ENCODE peak calls at places on chromosome 6, in seven cellular contexts. I is mesendoderm, Q is endodermal cell, K is stomach, X is cardiac muscle cell, F is K562, V is body of pancreas. G is an unnamed sample. For H3K4me1, the result is how much of the 10 kb centered on the place peaks cover.

GRCh38 chr6:12608016-12608860 is 108.3 kb upstream of the PHACTR1 start:
- DNase-seq in I (no peak), Q (no peak), K (no peak), X (peak), F (no peak), V (no peak), G (no peak)

GRCh38 chr6:139647001-139647400 is 272.6 kb upstream of the CITED2 start:
- DNase-seq in I (no peak), Q (no peak), K (no peak), X (peak), F (no peak), V (no peak), G (no peak)

GRCh38 chr6:6890400-6890858 is 217.3 kb upstream of the RREB1 start:
- DNase-seq in I (peak), Q (peak), K (peak), X (peak), F (peak), V (no peak), G (peak)

GRCh38 chr6:112429226-112429625 is 82.1 kb downstream of the RFPL4B start:
- DNase-seq in I (peak), Q (peak), K (no peak), X (peak), F (no peak), V (peak), G (peak)

GRCh38 chr6:100456178-100456880 is 8.4 kb downstream of the SIM1 start:
- DNase-seq in I (peak), Q (no peak), K (no peak), X (no peak), F (no peak), V (no peak), G (no peak)

GRCh38 chr6:98759459-98759858 is 74.9 kb upstream of the POU3F2 start:
- DNase-seq in I (no peak), Q (no peak), K (no peak), X (no peak), F (no peak), V (no peak), G (no peak)

GRCh38 chr6:38715016-38715809 is at the start of gene DNAH8:
- DNase-seq in I (no peak), Q (no peak), K (no peak), X (peak), F (no peak), V (no peak), G (no peak)

GRCh38 chr6:14046476-14047068 is 71.0 kb upstream of the CD83 start:
- DNase-seq in I (peak), Q (peak), K (peak), X (peak), F (peak), V (peak), G (peak)

GRCh38 chr6:114040871-114041270 is 69.9 kb upstream of the HDAC2 start:
- DNase-seq in I (no peak), Q (no peak), K (no peak), X (peak), F (no peak), V (no peak), G (no peak)

GRCh38 chr6:17519120-17519519 is 81.0 kb upstream of the FAM8A1 start:
- DNase-seq in I (no peak), Q (peak), K (no peak), X (no peak), F (no peak), V (no peak), G (no peak)

GRCh38 chr6:112640895-112641294 is 293.8 kb downstream of the RFPL4B start:
- DNase-seq in I (no peak), Q (no peak), K (no peak), X (no peak), F (no peak), V (no peak), G (no peak)

GRCh38 chr6:168865-169455 is 123.3 kb upstream of the DUSP22 start:
- DNase-seq in I (peak), Q (no peak), K (no peak), X (peak), F (no peak), V (no peak), G (peak)

GRCh38 chr6:45626087-45626891 is 248.6 kb upstream of the SUPT3H start:
- DNase-seq in I (no peak), Q (no peak), K (no peak), X (peak), F (no peak), V (no peak), G (no peak)

GRCh38 chr6:17454316-17455005 is 61.1 kb downstream of the CAP2 start:
- DNase-seq in I (peak), Q (no peak), K (no peak), X (peak), F (no peak), V (no peak), G (no peak)

GRCh38 chr6:81572020-81572419 is 180.5 kb downstream of the TENT5A start:
- DNase-seq in I (no peak), Q (no peak), K (no peak), X (no peak), F (no peak), V (no peak), G (no peak)

GRCh38 chr6:81575446-81575845 is 177.0 kb downstream of the TENT5A start:
- DNase-seq in I (no peak), Q (no peak), K (no peak), X (no peak), F (no peak), V (no peak), G (no peak)

GRCh38 chr6:81565071-81565470 is 187.4 kb downstream of the TENT5A start:
- DNase-seq in I (peak), Q (no peak), K (no peak), X (peak), F (no peak), V (no peak), G (no peak)

GRCh38 chr6:81568973-81569372 is 183.5 kb downstream of the TENT5A start:
- DNase-seq in I (no peak), Q (no peak), K (no peak), X (no peak), F (no peak), V (no peak), G (no peak)

DNA sequence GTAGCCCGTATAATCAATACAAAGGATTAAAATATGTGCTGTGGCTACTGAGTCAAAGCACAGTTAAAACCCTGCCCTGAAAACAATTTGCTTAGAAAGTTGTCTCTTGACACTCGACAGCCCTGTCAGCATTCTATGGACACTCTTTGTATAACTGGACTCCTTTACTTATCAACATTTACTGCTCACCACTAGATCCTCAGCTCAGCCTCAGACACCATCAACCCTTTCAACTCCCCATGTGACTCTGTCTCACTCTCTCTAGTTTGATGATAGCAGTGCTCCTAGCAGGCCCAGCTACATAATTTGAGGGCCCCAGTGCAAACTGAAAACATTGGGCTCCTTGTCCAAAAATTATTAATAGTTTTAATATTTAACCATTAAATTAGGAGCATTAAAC is 181.8 kb downstream of the TENT5A start:
- DNase-seq in I (no peak), Q (no peak), K (no peak), X (no peak), F (no peak), V (no peak), G (no peak)
- H3K4me1 ChIP-seq in I (under half), Q (under half), K (under half), X (under half), F (under half), V (under half), G (under half)

GRCh38 chr6:4776493-4776966 is 326 bp downstream of the CDYL start:
- DNase-seq in I (peak), Q (peak), K (no peak), X (no peak), F (peak), V (no peak), G (no peak)

GRCh38 chr6:4774715-4775590 is 1.3 kb upstream of the CDYL start:
- DNase-seq in I (peak), Q (no peak), K (no peak), X (peak), F (no peak), V (peak), G (peak)

GRCh38 chr6:4774296-4774695 is 1.9 kb upstream of the CDYL start:
- DNase-seq in I (peak), Q (peak), K (no peak), X (no peak), F (no peak), V (no peak), G (no peak)

GRCh38 chr6:4775591-4776492 is at the start of gene CDYL:
- DNase-seq in I (peak), Q (peak), K (peak), X (peak), F (peak), V (peak), G (peak)

GRCh38 chr6:4772750-4773149 is 3.5 kb upstream of the CDYL start:
- DNase-seq in I (peak), Q (peak), K (no peak), X (no peak), F (no peak), V (no peak), G (no peak)
- H3K4me3 ChIP-seq in I (peak), Q (no peak), K (no peak), X (no peak), F (no peak), V (no peak), G (no peak)

DNA sequence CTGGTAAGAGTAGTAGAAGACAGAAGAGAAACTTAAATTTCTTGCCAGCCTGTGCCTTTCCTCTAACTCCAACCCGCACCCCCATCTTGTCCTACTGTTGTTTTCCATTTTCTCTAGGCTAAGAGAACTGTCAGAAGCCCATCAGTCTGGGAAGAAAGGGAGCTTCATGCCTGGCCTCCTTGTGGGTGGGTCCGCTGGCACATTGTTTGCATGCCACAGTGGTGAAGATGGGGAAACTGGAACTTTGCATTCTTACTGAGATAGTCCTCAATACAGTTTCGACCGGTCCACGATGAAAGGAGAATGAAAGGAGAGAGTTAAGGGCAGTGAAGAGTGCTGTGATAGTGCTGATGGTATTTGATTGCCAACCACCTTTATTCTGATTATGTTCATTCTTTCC is 103.1 kb downstream of the TCP11 start:
- DNase-seq in I (peak), Q (no peak), K (no peak), X (no peak), F (no peak), V (no peak), G (no peak)
- H3K4me1 ChIP-seq in I (under half), Q (under half), K (half or more), X (under half), F (under half), V (under half), G (under half)

GRCh38 chr6:46923476-46923875 is 1.7 kb upstream of the ADGRF5 start:
- DNase-seq in I (no peak), Q (no peak), K (no peak), X (no peak), F (no peak), V (no peak), G (no peak)

GRCh38 chr6:46918830-46919229 is 2.9 kb downstream of the ADGRF5 start:
- DNase-seq in I (no peak), Q (no peak), K (no peak), X (no peak), F (no peak), V (no peak), G (no peak)

GRCh38 chr6:46917002-46917401 is 4.7 kb downstream of the ADGRF5 start:
- DNase-seq in I (no peak), Q (no peak), K (no peak), X (no peak), F (no peak), V (no peak), G (no peak)

GRCh38 chr6:46921731-46922130 is at the start of gene ADGRF5:
- DNase-seq in I (no peak), Q (no peak), K (no peak), X (no peak), F (no peak), V (no peak), G (no peak)

DNA sequence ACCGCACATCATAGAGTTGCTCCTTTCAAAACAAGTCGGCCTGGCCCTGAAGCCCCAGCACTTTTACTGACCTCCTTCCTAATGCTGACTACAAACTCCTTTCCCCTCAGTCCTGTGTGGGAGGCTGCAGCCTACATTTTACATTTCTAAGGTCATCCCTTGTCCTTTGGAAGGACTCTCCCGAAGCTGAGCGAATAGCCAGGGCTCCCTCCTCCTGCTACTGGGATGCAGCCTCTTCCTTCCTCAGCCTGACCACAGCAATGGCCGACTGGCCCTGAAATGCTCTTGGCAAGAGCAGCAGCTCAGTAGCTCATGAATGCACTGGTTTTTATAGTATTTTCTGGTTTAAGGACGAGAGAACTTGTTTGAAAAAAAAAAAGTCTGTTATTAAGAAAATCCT is 679 bp downstream of the ADGRF5 start:
- DNase-seq in I (no peak), Q (no peak), K (no peak), X (no peak), F (no peak), V (no peak), G (no peak)
- H3K4me3 ChIP-seq in I (no peak), Q (no peak), K (peak), X (no peak), F (no peak), V (no peak), G (no peak)

GRCh38 chr6:20881365-20881764 is 347.1 kb downstream of the CDKAL1 start:
- DNase-seq in I (no peak), Q (no peak), K (no peak), X (no peak), F (no peak), V (no peak), G (no peak)
- H3K4me1 ChIP-seq in I (under half), Q (under half), K (under half), X (under half), F (under half), V (under half), G (under half)